ENCODE peak calls at places on chromosomes 16 and 17, in nine cellular contexts. One of them, this sample, is unnamed.

GRCh38 chr17:9273334-9274118 is 252.2 kb downstream of the NTN1 start:
- DNase-seq in EL: no peak
- DNase-seq in A549: no peak
- DNase-seq in NCI-H187: no peak
- DNase-seq in posterior cingulate gyrus: peak
- DNase-seq in naive thymus-derived CD4-positive, alpha-beta T cell: no peak
- DNase-seq in RCC 7860: no peak
- DNase-seq in mammary epithelial cell: no peak
- DNase-seq in NCI-H1105: no peak
- DNase-seq in this sample: no peak

GRCh38 chr17:37234106-37234505 is 141.7 kb upstream of the C17orf78 start:
- DNase-seq in posterior cingulate gyrus: no peak
- DNase-seq in A549: no peak
- DNase-seq in NCI-H187: no peak
- DNase-seq in NCI-H1105: no peak
- DNase-seq in naive thymus-derived CD4-positive, alpha-beta T cell: no peak
- DNase-seq in RCC 7860: no peak
- DNase-seq in mammary epithelial cell: no peak
- DNase-seq in EL: no peak
- DNase-seq in this sample: no peak

GRCh38 chr16:5415123-5415522 is 317.5 kb upstream of the EEF2KMT start:
- DNase-seq in RCC 7860: no peak
- DNase-seq in posterior cingulate gyrus: no peak
- DNase-seq in NCI-H187: no peak
- DNase-seq in A549: no peak
- DNase-seq in EL: no peak
- DNase-seq in mammary epithelial cell: no peak
- DNase-seq in naive thymus-derived CD4-positive, alpha-beta T cell: no peak
- DNase-seq in NCI-H1105: no peak
- DNase-seq in this sample: no peak

GRCh38 chr16:67284699-67285646 is 5.6 kb downstream of the PLEKHG4 start:
- DNase-seq in A549: peak
- DNase-seq in posterior cingulate gyrus: peak
- DNase-seq in RCC 7860: no peak
- DNase-seq in EL: no peak
- DNase-seq in NCI-H187: no peak
- DNase-seq in naive thymus-derived CD4-positive, alpha-beta T cell: no peak
- DNase-seq in NCI-H1105: peak
- DNase-seq in mammary epithelial cell: peak
- DNase-seq in this sample: peak

GRCh38 chr16:70476272-70477020 is 22.1 kb downstream of the FCSK start:
- DNase-seq in NCI-H1105: no peak
- DNase-seq in posterior cingulate gyrus: peak
- DNase-seq in EL: peak
- DNase-seq in NCI-H187: no peak
- DNase-seq in A549: no peak
- DNase-seq in naive thymus-derived CD4-positive, alpha-beta T cell: no peak
- DNase-seq in mammary epithelial cell: peak
- DNase-seq in RCC 7860: peak
- DNase-seq in this sample: peak

GRCh38 chr17:39640493-39641118 is 3.7 kb downstream of the STARD3 start:
- DNase-seq in EL: no peak
- DNase-seq in naive thymus-derived CD4-positive, alpha-beta T cell: no peak
- DNase-seq in RCC 7860: peak
- DNase-seq in NCI-H187: no peak
- DNase-seq in posterior cingulate gyrus: no peak
- DNase-seq in mammary epithelial cell: no peak
- DNase-seq in NCI-H1105: no peak
- DNase-seq in A549: no peak
- DNase-seq in this sample: no peak

GRCh38 chr16:25443994-25444393 is 186.3 kb upstream of the ZKSCAN2 start:
- DNase-seq in NCI-H187: no peak
- DNase-seq in naive thymus-derived CD4-positive, alpha-beta T cell: no peak
- DNase-seq in NCI-H1105: no peak
- DNase-seq in A549: no peak
- DNase-seq in EL: no peak
- DNase-seq in RCC 7860: no peak
- DNase-seq in mammary epithelial cell: no peak
- DNase-seq in posterior cingulate gyrus: no peak
- DNase-seq in this sample: no peak

GRCh38 chr17:42460371-42460770 is 1.7 kb downstream of the ATP6V0A1 start:
- DNase-seq in RCC 7860: no peak
- DNase-seq in posterior cingulate gyrus: no peak
- DNase-seq in NCI-H1105: no peak
- DNase-seq in NCI-H187: no peak
- DNase-seq in EL: peak
- DNase-seq in naive thymus-derived CD4-positive, alpha-beta T cell: no peak
- DNase-seq in A549: no peak
- DNase-seq in mammary epithelial cell: no peak
- DNase-seq in this sample: peak

GRCh38 chr17:48023408-48024148 is 14.0 kb downstream of the COPZ2 start:
- DNase-seq in RCC 7860: peak
- DNase-seq in A549: peak
- DNase-seq in mammary epithelial cell: peak
- DNase-seq in NCI-H1105: peak
- DNase-seq in naive thymus-derived CD4-positive, alpha-beta T cell: peak
- DNase-seq in posterior cingulate gyrus: peak
- DNase-seq in NCI-H187: peak
- DNase-seq in EL: peak
- DNase-seq in this sample: peak

GRCh38 chr17:19024101-19025078 is 19.8 kb upstream of the FAM83G start:
- DNase-seq in mammary epithelial cell: peak
- DNase-seq in A549: peak
- DNase-seq in naive thymus-derived CD4-positive, alpha-beta T cell: peak
- DNase-seq in EL: peak
- DNase-seq in RCC 7860: no peak
- DNase-seq in posterior cingulate gyrus: no peak
- DNase-seq in NCI-H1105: no peak
- DNase-seq in NCI-H187: no peak
- DNase-seq in this sample: peak

GRCh38 chr16:85140455-85141012 is 28.3 kb upstream of the CIBAR2 start:
- DNase-seq in EL: no peak
- DNase-seq in A549: no peak
- DNase-seq in NCI-H187: no peak
- DNase-seq in NCI-H1105: no peak
- DNase-seq in posterior cingulate gyrus: no peak
- DNase-seq in RCC 7860: no peak
- DNase-seq in naive thymus-derived CD4-positive, alpha-beta T cell: no peak
- DNase-seq in mammary epithelial cell: no peak
- DNase-seq in this sample: no peak

GRCh38 chr17:29062215-29062614 is 19.3 kb downstream of the PIPOX start:
- DNase-seq in NCI-H1105: no peak
- DNase-seq in naive thymus-derived CD4-positive, alpha-beta T cell: no peak
- DNase-seq in posterior cingulate gyrus: no peak
- DNase-seq in NCI-H187: no peak
- DNase-seq in EL: no peak
- DNase-seq in mammary epithelial cell: no peak
- DNase-seq in A549: no peak
- DNase-seq in RCC 7860: no peak
- DNase-seq in this sample: no peak

GRCh38 chr17:17844079-17844478 is 7.3 kb upstream of the SREBF1 start:
- DNase-seq in NCI-H187: no peak
- DNase-seq in RCC 7860: no peak
- DNase-seq in NCI-H1105: no peak
- DNase-seq in A549: no peak
- DNase-seq in naive thymus-derived CD4-positive, alpha-beta T cell: no peak
- DNase-seq in mammary epithelial cell: no peak
- DNase-seq in posterior cingulate gyrus: no peak
- DNase-seq in EL: no peak
- DNase-seq in this sample: no peak

GRCh38 chr17:79038545-79039135 is 14.7 kb downstream of the C1QTNF1 start:
- DNase-seq in naive thymus-derived CD4-positive, alpha-beta T cell: no peak
- DNase-seq in RCC 7860: peak
- DNase-seq in mammary epithelial cell: peak
- DNase-seq in NCI-H187: no peak
- DNase-seq in EL: peak
- DNase-seq in A549: peak
- DNase-seq in posterior cingulate gyrus: no peak
- DNase-seq in NCI-H1105: no peak
- DNase-seq in this sample: peak

GRCh38 chr17:72219136-72219823 is 98.5 kb downstream of the SOX9 start:
- DNase-seq in NCI-H1105: no peak
- DNase-seq in A549: no peak
- DNase-seq in naive thymus-derived CD4-positive, alpha-beta T cell: no peak
- DNase-seq in mammary epithelial cell: no peak
- DNase-seq in posterior cingulate gyrus: no peak
- DNase-seq in NCI-H187: no peak
- DNase-seq in EL: peak
- DNase-seq in RCC 7860: no peak
- DNase-seq in this sample: peak

GRCh38 chr16:27179500-27180072 is 23.7 kb upstream of the KDM8 start:
- DNase-seq in posterior cingulate gyrus: peak
- DNase-seq in EL: peak
- DNase-seq in NCI-H187: no peak
- DNase-seq in mammary epithelial cell: peak
- DNase-seq in NCI-H1105: no peak
- DNase-seq in A549: peak
- DNase-seq in RCC 7860: peak
- DNase-seq in naive thymus-derived CD4-positive, alpha-beta T cell: peak
- DNase-seq in this sample: peak

GRCh38 chr16:70529051-70529777 is 5.6 kb downstream of the SF3B3 start:
- DNase-seq in NCI-H187: no peak
- DNase-seq in A549: peak
- DNase-seq in naive thymus-derived CD4-positive, alpha-beta T cell: peak
- DNase-seq in RCC 7860: peak
- DNase-seq in mammary epithelial cell: peak
- DNase-seq in NCI-H1105: no peak
- DNase-seq in posterior cingulate gyrus: no peak
- DNase-seq in EL: peak
- DNase-seq in this sample: peak

GRCh38 chr16:37511-37910 is 15.9 kb downstream of the POLR3K start:
- DNase-seq in NCI-H1105: no peak
- DNase-seq in EL: no peak
- DNase-seq in RCC 7860: no peak
- DNase-seq in NCI-H187: no peak
- DNase-seq in naive thymus-derived CD4-positive, alpha-beta T cell: no peak
- DNase-seq in A549: no peak
- DNase-seq in mammary epithelial cell: no peak
- DNase-seq in posterior cingulate gyrus: no peak
- DNase-seq in this sample: no peak

This sample was measured in M059J.